ENCODE peak calls at places on chromosomes 12 and 14, in eight cellular contexts. C is ovary, V is HepG2, S is heart left ventricle, Q is uterus, U is endothelial cell of umbilical vein, N is tibial nerve, I is testis. L is an unnamed sample. For H3K4me1, the result is how much of the 10 kb centered on the place peaks cover.

GRCh38 chr12:53989227-53990113 is 4.5 kb downstream of the HOXC10 start:
- DNase-seq in N (no peak), S (no peak), U (peak), V (peak), I (peak), C (no peak), Q (no peak), L (no peak)

GRCh38 chr14:105411017-105411941 is 8.3 kb upstream of the MTA1 start:
- DNase-seq in U (peak), N (no peak), I (no peak), V (no peak), S (no peak), C (no peak), Q (no peak), L (peak)

GRCh38 chr12:63869656-63870055 is 25.2 kb downstream of the SRGAP1 start:
- DNase-seq in I (no peak), C (no peak), V (no peak), S (no peak), N (no peak), Q (no peak), U (no peak), L (no peak)

GRCh38 chr14:104116544-104117340 is 21.6 kb upstream of the KIF26A start:
- DNase-seq in I (no peak), N (no peak), C (peak), U (no peak), Q (no peak), S (no peak), V (no peak), L (peak)

GRCh38 chr12:51371295-51371953 is 19.8 kb downstream of the GALNT6 start:
- DNase-seq in Q (peak), I (peak), C (peak), V (peak), S (no peak), U (peak), N (no peak), L (peak)

GRCh38 chr14:55553791-55554190 is 26.2 kb upstream of the KTN1 start:
- DNase-seq in U (no peak), C (no peak), I (no peak), S (no peak), V (no peak), Q (no peak), N (no peak), L (no peak)

GRCh38 chr14:54174437-54174836 is 217.8 kb upstream of the BMP4 start:
- DNase-seq in V (no peak), S (peak), N (no peak), C (no peak), Q (no peak), I (no peak), U (peak), L (no peak)

GRCh38 chr12:75592086-75592485 is 80.7 kb upstream of the KRR1 start:
- DNase-seq in S (no peak), V (no peak), I (no peak), U (no peak), N (no peak), C (no peak), Q (no peak), L (no peak)

GRCh38 chr12:113241191-113242017 is 20.1 kb downstream of the TPCN1 start:
- DNase-seq in N (peak), Q (no peak), U (peak), C (no peak), V (peak), S (no peak), I (no peak), L (peak)

GRCh38 chr12:131121705-131122405 is 168.1 kb downstream of the ADGRD1 start:
- DNase-seq in U (no peak), Q (no peak), S (no peak), C (no peak), V (no peak), I (peak), N (peak), L (no peak)

GRCh38 chr12:39692258-39692853 is 72.8 kb upstream of the ABCD2 start:
- DNase-seq in I (no peak), V (no peak), Q (no peak), U (peak), C (no peak), S (no peak), N (no peak), L (no peak)

GRCh38 chr12:88572785-88573565 is 7.3 kb downstream of the KITLG start:
- DNase-seq in U (peak), Q (no peak), V (no peak), S (no peak), C (no peak), N (no peak), I (no peak), L (no peak)

GRCh38 chr12:56581418-56582145 is 48.5 kb downstream of the BAZ2A start:
- DNase-seq in S (no peak), Q (no peak), N (no peak), C (peak), V (peak), U (peak), I (peak), L (no peak)

GRCh38 chr12:25256826-25257225 is 6.1 kb upstream of the KRAS start:
- DNase-seq in V (no peak), I (no peak), N (no peak), C (no peak), U (no peak), Q (no peak), S (no peak), L (peak)

GRCh38 chr12:24561882-24562760 is 386.8 kb downstream of the BCAT1 start:
- DNase-seq in I (peak), N (peak), V (no peak), U (peak), C (peak), Q (peak), S (peak), L (peak)

GRCh38 chr12:85530486-85530885 is 250.5 kb downstream of the ALX1 start:
- DNase-seq in I (no peak), N (no peak), U (no peak), Q (no peak), S (no peak), V (no peak), C (no peak), L (no peak)

GRCh38 chr14:56581041-56581727 is 1.6 kb downstream of the TMEM260 start:
- DNase-seq in N (no peak), S (no peak), Q (no peak), C (no peak), V (no peak), I (no peak), U (no peak), L (no peak)

GRCh38 chr14:56580317-56580711 is 716 bp downstream of the TMEM260 start:
- DNase-seq in S (no peak), Q (no peak), N (no peak), C (no peak), V (no peak), I (no peak), U (no peak), L (no peak)

GRCh38 chr14:56585461-56586084 is 6.0 kb downstream of the TMEM260 start:
- DNase-seq in S (no peak), Q (no peak), U (no peak), N (no peak), C (no peak), I (no peak), V (no peak), L (no peak)

DNA sequence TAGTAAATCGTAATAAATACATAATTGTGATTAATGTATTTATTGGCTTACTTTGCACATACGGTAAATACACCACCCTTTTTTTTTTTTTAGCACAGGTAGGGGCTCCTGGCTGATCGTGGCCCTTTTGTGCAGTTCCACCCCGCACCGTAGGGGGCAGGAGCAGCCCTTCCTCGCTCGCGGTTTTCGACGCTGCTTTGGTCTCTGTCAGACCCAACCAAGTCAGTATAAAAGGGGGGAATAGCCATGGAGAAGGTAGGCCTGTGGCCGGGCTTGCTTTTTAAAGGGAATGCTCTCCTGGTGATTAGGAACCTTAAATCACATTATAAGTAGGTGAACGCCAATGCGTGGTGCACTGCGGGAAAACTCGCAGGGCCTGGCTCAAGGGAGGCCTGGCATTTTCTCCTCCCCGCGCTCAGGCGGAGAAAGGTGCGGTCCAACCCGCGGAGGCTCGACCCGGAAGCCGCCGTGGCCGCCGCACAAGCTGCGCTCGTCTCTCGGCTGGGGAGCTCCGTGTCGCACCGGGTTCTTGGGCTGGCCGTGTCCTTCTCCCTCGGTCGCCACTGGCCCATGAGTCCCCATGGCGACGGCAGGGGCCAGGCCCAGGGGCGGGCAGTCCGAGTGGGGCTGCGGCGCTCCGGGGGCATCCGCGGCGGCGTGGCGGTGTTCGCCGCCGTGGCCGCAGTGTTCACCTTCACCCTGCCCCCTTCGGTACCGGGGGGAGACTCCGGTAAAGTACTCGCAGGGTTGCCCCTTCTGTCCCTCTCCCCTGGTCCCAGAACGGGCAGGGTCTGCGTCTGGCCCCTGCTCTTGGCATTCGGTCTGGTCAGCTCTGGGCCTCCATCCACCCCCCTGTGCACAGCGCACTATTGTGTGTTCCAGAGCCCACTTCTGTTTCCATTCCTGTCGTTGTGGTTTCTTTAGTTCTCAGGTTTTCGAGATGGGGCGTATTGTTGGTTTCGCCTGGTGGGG is at the start of gene TMEM260:
- DNase-seq in Q (peak), N (peak), U (peak), V (peak), C (peak), I (peak), S (peak), L (peak)
- TF ChIP-seq POLR2A in Q (peak), N (peak), U (peak), V (peak), C (peak), I (no peak), S (peak), L (no peak)

DNA sequence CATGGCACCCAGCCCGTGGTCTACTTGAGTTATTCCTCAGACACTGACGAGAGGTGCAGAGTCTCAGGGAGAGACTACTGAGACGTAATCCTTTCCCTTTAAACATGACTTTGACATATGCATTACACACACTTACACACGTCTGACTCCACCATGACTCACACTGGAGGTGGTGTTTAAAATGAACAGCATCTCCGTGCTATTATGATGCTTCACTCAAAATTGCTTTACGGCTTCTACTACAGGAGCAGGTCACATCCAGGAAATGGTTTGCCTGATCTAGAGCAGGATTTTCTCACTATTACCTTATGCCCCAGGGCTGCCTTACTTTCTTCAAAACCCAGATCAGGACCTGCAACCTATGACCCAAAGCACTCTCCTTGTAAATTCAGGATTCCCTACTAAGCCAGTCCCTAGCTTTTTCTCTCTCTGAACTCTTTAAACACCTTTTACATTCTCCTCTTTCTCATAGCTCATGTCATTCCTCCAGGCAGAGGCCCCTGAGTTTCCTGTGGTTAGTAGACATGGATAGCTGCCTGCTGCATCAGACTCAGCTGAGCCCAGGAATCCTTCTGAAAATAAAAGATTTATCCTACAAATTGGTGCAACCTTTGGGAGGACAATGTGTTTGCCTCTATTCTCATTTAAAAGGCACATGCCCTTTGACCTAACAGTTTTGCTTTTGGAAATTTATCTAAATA is 31.2 kb downstream of the TMCC3 start:
- DNase-seq in U (peak), S (no peak), N (no peak), V (no peak), I (no peak), C (no peak), Q (no peak), L (no peak)
- H3K4me1 ChIP-seq in U (half or more), S (under half), N (half or more), V (under half), I (under half), C (under half), Q (under half), L (under half)

GRCh38 chr12:2958432-2959193 is 584 bp upstream of the TEAD4 start:
- DNase-seq in N (no peak), C (peak), V (peak), I (no peak), S (peak), Q (peak), U (peak), L (peak)
- TF ChIP-seq POLR2A in N (no peak), C (no peak), V (no peak), I (no peak), S (peak), Q (no peak), U (peak), L (no peak)

DNA sequence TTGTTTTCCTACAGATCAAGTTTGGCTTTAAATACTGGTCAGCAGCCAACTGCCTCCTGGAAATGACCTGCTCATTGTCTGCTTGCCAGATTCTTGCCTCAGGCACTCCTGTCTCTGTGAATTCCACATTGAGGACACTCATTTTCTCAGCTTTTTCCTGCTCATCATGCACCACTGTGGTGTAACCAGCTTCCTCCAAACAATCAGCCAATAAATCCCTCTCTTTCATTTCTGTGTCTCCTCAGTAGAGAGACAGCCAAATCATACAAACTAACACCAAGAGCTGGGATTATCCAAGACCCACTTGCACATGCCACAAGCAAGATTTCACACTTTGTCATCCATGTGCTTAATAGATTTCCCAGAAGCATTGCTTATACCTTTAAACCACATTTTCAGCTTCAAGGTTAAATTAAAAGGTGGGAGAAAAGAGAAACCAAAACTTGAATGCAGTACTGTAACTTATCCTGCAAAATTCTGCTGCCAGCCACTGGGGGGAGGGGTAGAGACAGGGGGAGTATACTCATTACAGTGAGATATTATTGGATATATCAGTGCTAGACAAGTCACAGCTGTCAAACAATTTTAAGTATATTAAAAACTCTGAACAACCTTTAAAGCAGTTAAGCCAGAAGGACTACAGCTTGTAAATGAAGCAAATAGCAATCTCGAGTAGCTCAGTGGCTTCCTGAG is 105.0 kb downstream of the PPP2R5E start:
- DNase-seq in V (peak), Q (peak), N (no peak), I (peak), U (peak), S (peak), C (peak), L (peak)
- H3K4me1 ChIP-seq in V (under half), Q (under half), N (half or more), I (under half), U (under half), S (half or more), C (under half), L (half or more)

GRCh38 chr14:77044776-77045569 is 16.5 kb upstream of the IRF2BPL start:
- DNase-seq in Q (peak), I (peak), S (no peak), C (peak), U (peak), N (peak), V (peak), L (no peak)

GRCh38 chr14:77041837-77042557 is 13.5 kb upstream of the IRF2BPL start:
- DNase-seq in I (peak), C (peak), N (no peak), S (peak), U (peak), V (no peak), Q (peak), L (peak)

GRCh38 chr14:77045570-77045890 is 17.0 kb upstream of the IRF2BPL start:
- DNase-seq in Q (no peak), S (no peak), V (no peak), I (peak), N (no peak), C (no peak), U (no peak), L (peak)

GRCh38 chr14:77043984-77044485 is 15.5 kb upstream of the IRF2BPL start:
- DNase-seq in I (no peak), N (no peak), S (no peak), Q (no peak), C (no peak), V (no peak), U (no peak), L (peak)

GRCh38 chr14:77043177-77043983 is 14.9 kb upstream of the IRF2BPL start:
- DNase-seq in S (peak), Q (peak), V (peak), C (peak), U (peak), N (no peak), I (peak), L (no peak)
- TF ChIP-seq POLR2A in S (no peak), Q (no peak), V (no peak), C (no peak), U (no peak), N (no peak), I (no peak), L (peak)

DNA sequence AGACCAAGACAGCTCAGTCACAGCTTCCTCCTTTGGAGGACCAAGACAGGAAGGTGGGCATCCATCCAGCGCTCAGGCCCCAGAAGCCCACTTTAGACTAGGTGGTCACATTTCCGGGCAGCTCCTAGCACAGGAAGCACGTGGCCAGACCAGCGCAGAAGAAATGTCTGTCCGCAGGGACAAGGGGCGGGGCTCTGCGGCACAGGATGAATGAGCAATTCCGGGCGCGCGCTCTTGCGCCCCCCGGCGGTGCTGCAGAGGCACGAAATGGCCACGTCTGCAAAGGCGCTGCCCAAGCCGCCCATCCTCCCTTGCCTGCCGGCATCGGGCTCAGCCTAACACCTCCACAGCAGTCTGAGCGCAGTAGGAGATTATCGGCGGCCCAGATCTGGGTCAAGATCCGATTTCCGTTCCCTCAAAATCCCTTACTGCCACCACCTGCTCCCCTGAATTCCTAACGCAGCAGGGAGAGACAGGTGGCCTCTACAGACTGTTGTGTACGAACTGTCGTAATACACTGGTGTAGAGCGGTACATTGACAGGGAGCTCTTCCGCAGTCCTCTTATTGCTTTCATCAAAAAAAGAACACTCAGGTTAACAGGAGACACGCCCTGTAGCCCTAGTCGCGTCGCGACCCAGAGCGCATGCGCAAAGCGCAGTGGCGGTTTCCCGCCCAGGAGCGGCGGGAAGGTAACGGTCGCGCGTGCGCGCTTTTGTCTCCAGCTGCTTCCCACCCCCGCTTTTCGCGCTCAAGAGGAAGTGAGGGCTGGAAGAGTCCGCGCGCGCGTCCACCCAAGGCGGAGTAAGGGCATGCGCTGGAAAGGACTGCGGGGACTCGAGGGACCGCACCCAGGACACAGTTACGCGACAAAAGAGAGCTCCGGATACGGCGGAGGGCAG is 794 bp downstream of the TUBA1B start:
- DNase-seq in U (peak), N (peak), V (peak), S (peak), I (peak), Q (peak), C (peak), L (peak)
- H3K4me1 ChIP-seq in U (under half), N (under half), V (under half), S (under half), I (under half), Q (under half), C (under half), L (under half)

DNA sequence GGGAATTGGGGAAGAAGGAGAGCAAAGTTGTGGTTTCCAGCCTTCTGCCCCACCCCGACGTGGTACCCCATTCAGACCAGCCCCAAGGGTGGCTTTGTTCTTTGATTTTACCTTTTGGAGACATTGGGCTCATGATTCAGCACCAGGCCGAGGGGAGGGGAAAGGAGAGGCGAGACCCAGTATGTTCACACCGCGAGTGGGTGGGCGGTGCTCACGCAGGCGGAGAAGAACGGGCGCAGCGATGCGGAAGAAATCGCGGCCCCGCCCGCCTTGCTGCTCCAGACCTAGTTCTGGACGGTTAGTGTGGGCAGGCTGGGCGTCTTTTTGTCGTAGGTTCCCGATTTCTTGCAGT is 960 bp downstream of the ATL1 start:
- DNase-seq in U (peak), S (peak), V (no peak), I (peak), N (peak), Q (peak), C (peak), L (peak)
- TF ChIP-seq POLR2A in U (no peak), S (no peak), V (no peak), I (no peak), N (peak), Q (peak), C (peak), L (no peak)

GRCh38 chr14:68951800-68952540 is 27.1 kb downstream of the ACTN1 start:
- DNase-seq in C (peak), Q (no peak), V (no peak), U (no peak), N (no peak), S (no peak), I (no peak), L (no peak)
- H3K4me1 ChIP-seq in C (under half), Q (under half), V (half or more), U (half or more), N (half or more), S (half or more), I (half or more), L (half or more)

GRCh38 chr12:125068391-125068790 is 3.2 kb downstream of the AACS start:
- DNase-seq in U (no peak), S (no peak), I (no peak), V (no peak), N (no peak), C (no peak), Q (no peak), L (no peak)

GRCh38 chr12:125065753-125066570 is 727 bp downstream of the AACS start:
- DNase-seq in C (no peak), V (no peak), S (no peak), I (no peak), Q (no peak), U (no peak), N (no peak), L (no peak)

GRCh38 chr12:125061229-125061628 is 4.0 kb upstream of the AACS start:
- DNase-seq in Q (no peak), S (no peak), U (no peak), I (no peak), N (no peak), V (no peak), C (no peak), L (no peak)

GRCh38 chr12:125064492-125064891 is 743 bp upstream of the AACS start:
- DNase-seq in S (no peak), C (no peak), U (no peak), V (no peak), I (no peak), Q (no peak), N (no peak), L (no peak)

GRCh38 chr12:125065021-125065752 is at the start of gene AACS:
- DNase-seq in U (peak), V (peak), C (peak), N (peak), I (peak), Q (peak), S (peak), L (peak)
- TF ChIP-seq POLR2A in U (peak), V (peak), C (no peak), N (no peak), I (no peak), Q (peak), S (peak), L (no peak)